ENCODE peak calls at places on chromosomes 5 and 9, in five cellular contexts. S is kidney tubule cell; O is neural progenitor cell; M is amygdala; G is stimulated activated CD4-positive, alpha-beta T cell treated with anti-CD3 and anti-CD28 coated beads, Interleukin-2, amount 100 ng/mL, for 24 hours. Y is an unnamed sample.

GRCh38 chr5:176754376-176754942 is 55.9 kb upstream of the UNC5A start:
- DNase-seq in G (no peak), S (peak), O (no peak), M (no peak), Y (no peak)

GRCh38 chr9:71647094-71647591 is 121.2 kb downstream of the CEMIP2 start:
- DNase-seq in M (peak), G (no peak), S (peak), O (no peak), Y (peak)

GRCh38 chr5:94754824-94755223 is 136.4 kb downstream of the SLF1 start:
- DNase-seq in M (no peak), O (no peak), S (no peak), G (no peak), Y (no peak)

GRCh38 chr5:135747824-135748223 is 86.6 kb upstream of the SLC25A48 start:
- DNase-seq in M (no peak), S (no peak), O (no peak), G (no peak), Y (no peak)

GRCh38 chr9:24616858-24617257 is 71.2 kb upstream of the IZUMO3 start:
- DNase-seq in M (no peak), O (no peak), S (no peak), G (no peak), Y (no peak)

GRCh38 chr9:33619666-33620404 is 95.8 kb downstream of the ANKRD18B start:
- DNase-seq in G (no peak), M (no peak), O (no peak), S (peak), Y (peak)

GRCh38 chr5:107393846-107394245 is 276.9 kb downstream of the EFNA5 start:
- DNase-seq in O (no peak), G (no peak), M (no peak), S (no peak), Y (peak)

GRCh38 chr9:33524431-33524947 is 438 bp downstream of the ANKRD18B start:
- DNase-seq in O (peak), M (no peak), G (no peak), S (peak), Y (no peak)

GRCh38 chr5:140216468-140217074 is 41.6 kb downstream of the CYSTM1 start:
- DNase-seq in O (no peak), G (no peak), M (no peak), S (no peak), Y (no peak)

GRCh38 chr9:33404782-33405362 is 2.5 kb upstream of the AQP7 start:
- DNase-seq in G (no peak), M (no peak), S (no peak), O (no peak), Y (no peak)

GRCh38 chr9:131111854-131112311 is 13.5 kb upstream of the NUP214 start:
- DNase-seq in M (peak), G (no peak), O (peak), S (peak), Y (no peak)

GRCh38 chr5:136309932-136310598 is 55.3 kb downstream of the TRPC7 start:
- DNase-seq in M (no peak), S (no peak), G (no peak), O (no peak), Y (no peak)

GRCh38 chr9:38423273-38423938 is 848 bp downstream of the IGFBPL1 start:
- DNase-seq in S (no peak), O (no peak), M (no peak), G (no peak), Y (no peak)